ENCODE peak calls at places on chromosome 3, in four cellular contexts. One of them, this sample, is unnamed.

GRCh38 chr3:53342353-53342752 is 5.0 kb downstream of the DCP1A start:
- DNase-seq in WERI-Rb-1: no peak
- DNase-seq in stimulated activated CD8-positive, alpha-beta memory T cell treated with anti-CD3 and anti-CD28 coated beads, Interleukin-7, amount 100 ng/mL, for 24 hours: no peak
- DNase-seq in activated T-cell treated with anti-CD3 and anti-CD28 coated beads, Interleukin-2, amount 50 U/mL, for 48 hours: no peak
- DNase-seq in this sample: no peak

GRCh38 chr3:144499346-144499745 is 527.7 kb downstream of the DIPK2A start:
- DNase-seq in WERI-Rb-1: no peak
- DNase-seq in stimulated activated CD8-positive, alpha-beta memory T cell treated with anti-CD3 and anti-CD28 coated beads, Interleukin-7, amount 100 ng/mL, for 24 hours: no peak
- DNase-seq in activated T-cell treated with anti-CD3 and anti-CD28 coated beads, Interleukin-2, amount 50 U/mL, for 48 hours: no peak
- DNase-seq in this sample: no peak

GRCh38 chr3:160756907-160757623 is 1.0 kb downstream of the PPM1L start:
- DNase-seq in WERI-Rb-1: no peak
- DNase-seq in stimulated activated CD8-positive, alpha-beta memory T cell treated with anti-CD3 and anti-CD28 coated beads, Interleukin-7, amount 100 ng/mL, for 24 hours: no peak
- DNase-seq in activated T-cell treated with anti-CD3 and anti-CD28 coated beads, Interleukin-2, amount 50 U/mL, for 48 hours: peak
- DNase-seq in this sample: no peak

GRCh38 chr3:23728651-23729117 is 77.1 kb upstream of the UBE2E1 start:
- DNase-seq in WERI-Rb-1: peak
- DNase-seq in stimulated activated CD8-positive, alpha-beta memory T cell treated with anti-CD3 and anti-CD28 coated beads, Interleukin-7, amount 100 ng/mL, for 24 hours: no peak
- DNase-seq in activated T-cell treated with anti-CD3 and anti-CD28 coated beads, Interleukin-2, amount 50 U/mL, for 48 hours: no peak
- DNase-seq in this sample: no peak

GRCh38 chr3:189531271-189531670 is 99.9 kb upstream of the TP63 start:
- DNase-seq in WERI-Rb-1: no peak
- DNase-seq in stimulated activated CD8-positive, alpha-beta memory T cell treated with anti-CD3 and anti-CD28 coated beads, Interleukin-7, amount 100 ng/mL, for 24 hours: no peak
- DNase-seq in activated T-cell treated with anti-CD3 and anti-CD28 coated beads, Interleukin-2, amount 50 U/mL, for 48 hours: no peak
- DNase-seq in this sample: no peak

GRCh38 chr3:13785853-13786455 is 93.9 kb downstream of the WNT7A start:
- DNase-seq in WERI-Rb-1: no peak
- DNase-seq in stimulated activated CD8-positive, alpha-beta memory T cell treated with anti-CD3 and anti-CD28 coated beads, Interleukin-7, amount 100 ng/mL, for 24 hours: no peak
- DNase-seq in activated T-cell treated with anti-CD3 and anti-CD28 coated beads, Interleukin-2, amount 50 U/mL, for 48 hours: no peak
- DNase-seq in this sample: no peak

GRCh38 chr3:11539218-11539617 is 104.5 kb downstream of the VGLL4 start:
- DNase-seq in WERI-Rb-1: peak
- DNase-seq in stimulated activated CD8-positive, alpha-beta memory T cell treated with anti-CD3 and anti-CD28 coated beads, Interleukin-7, amount 100 ng/mL, for 24 hours: no peak
- DNase-seq in activated T-cell treated with anti-CD3 and anti-CD28 coated beads, Interleukin-2, amount 50 U/mL, for 48 hours: no peak
- DNase-seq in this sample: no peak

GRCh38 chr3:127728417-127728816 is 55.7 kb downstream of the ABTB1 start:
- DNase-seq in WERI-Rb-1: no peak
- DNase-seq in stimulated activated CD8-positive, alpha-beta memory T cell treated with anti-CD3 and anti-CD28 coated beads, Interleukin-7, amount 100 ng/mL, for 24 hours: no peak
- DNase-seq in activated T-cell treated with anti-CD3 and anti-CD28 coated beads, Interleukin-2, amount 50 U/mL, for 48 hours: no peak
- DNase-seq in this sample: no peak

GRCh38 chr3:141680620-141681389 is 57.3 kb upstream of the RNF7 start:
- DNase-seq in WERI-Rb-1: no peak
- DNase-seq in stimulated activated CD8-positive, alpha-beta memory T cell treated with anti-CD3 and anti-CD28 coated beads, Interleukin-7, amount 100 ng/mL, for 24 hours: no peak
- DNase-seq in activated T-cell treated with anti-CD3 and anti-CD28 coated beads, Interleukin-2, amount 50 U/mL, for 48 hours: no peak
- DNase-seq in this sample: no peak

GRCh38 chr3:32487781-32488526 is 14.7 kb downstream of the CMTM6 start:
- DNase-seq in WERI-Rb-1: no peak
- DNase-seq in stimulated activated CD8-positive, alpha-beta memory T cell treated with anti-CD3 and anti-CD28 coated beads, Interleukin-7, amount 100 ng/mL, for 24 hours: no peak
- DNase-seq in activated T-cell treated with anti-CD3 and anti-CD28 coated beads, Interleukin-2, amount 50 U/mL, for 48 hours: no peak
- DNase-seq in this sample: no peak

GRCh38 chr3:9536212-9536611 is 17.4 kb downstream of the LHFPL4 start:
- DNase-seq in WERI-Rb-1: no peak
- DNase-seq in stimulated activated CD8-positive, alpha-beta memory T cell treated with anti-CD3 and anti-CD28 coated beads, Interleukin-7, amount 100 ng/mL, for 24 hours: no peak
- DNase-seq in activated T-cell treated with anti-CD3 and anti-CD28 coated beads, Interleukin-2, amount 50 U/mL, for 48 hours: no peak
- DNase-seq in this sample: no peak

GRCh38 chr3:53457068-53457467 is 37.3 kb upstream of the CACNA1D start:
- DNase-seq in WERI-Rb-1: no peak
- DNase-seq in stimulated activated CD8-positive, alpha-beta memory T cell treated with anti-CD3 and anti-CD28 coated beads, Interleukin-7, amount 100 ng/mL, for 24 hours: no peak
- DNase-seq in activated T-cell treated with anti-CD3 and anti-CD28 coated beads, Interleukin-2, amount 50 U/mL, for 48 hours: no peak
- DNase-seq in this sample: no peak

GRCh38 chr3:152071924-152072323 is 196.8 kb upstream of the MBNL1 start:
- DNase-seq in WERI-Rb-1: no peak
- DNase-seq in stimulated activated CD8-positive, alpha-beta memory T cell treated with anti-CD3 and anti-CD28 coated beads, Interleukin-7, amount 100 ng/mL, for 24 hours: no peak
- DNase-seq in activated T-cell treated with anti-CD3 and anti-CD28 coated beads, Interleukin-2, amount 50 U/mL, for 48 hours: no peak
- DNase-seq in this sample: peak

GRCh38 chr3:188914556-188914955 is 257.2 kb upstream of the TPRG1 start:
- DNase-seq in WERI-Rb-1: no peak
- DNase-seq in stimulated activated CD8-positive, alpha-beta memory T cell treated with anti-CD3 and anti-CD28 coated beads, Interleukin-7, amount 100 ng/mL, for 24 hours: no peak
- DNase-seq in activated T-cell treated with anti-CD3 and anti-CD28 coated beads, Interleukin-2, amount 50 U/mL, for 48 hours: no peak
- DNase-seq in this sample: no peak

GRCh38 chr3:73107215-73107614 is 45.8 kb downstream of the EBLN2 start:
- DNase-seq in WERI-Rb-1: no peak
- DNase-seq in stimulated activated CD8-positive, alpha-beta memory T cell treated with anti-CD3 and anti-CD28 coated beads, Interleukin-7, amount 100 ng/mL, for 24 hours: no peak
- DNase-seq in activated T-cell treated with anti-CD3 and anti-CD28 coated beads, Interleukin-2, amount 50 U/mL, for 48 hours: no peak
- DNase-seq in this sample: no peak

GRCh38 chr3:56616479-56617006 is 59.6 kb downstream of the CCDC66 start:
- DNase-seq in WERI-Rb-1: no peak
- DNase-seq in stimulated activated CD8-positive, alpha-beta memory T cell treated with anti-CD3 and anti-CD28 coated beads, Interleukin-7, amount 100 ng/mL, for 24 hours: no peak
- DNase-seq in activated T-cell treated with anti-CD3 and anti-CD28 coated beads, Interleukin-2, amount 50 U/mL, for 48 hours: no peak
- DNase-seq in this sample: no peak

GRCh38 chr3:144821583-144821982 is 850.0 kb downstream of the DIPK2A start:
- DNase-seq in WERI-Rb-1: no peak
- DNase-seq in stimulated activated CD8-positive, alpha-beta memory T cell treated with anti-CD3 and anti-CD28 coated beads, Interleukin-7, amount 100 ng/mL, for 24 hours: no peak
- DNase-seq in activated T-cell treated with anti-CD3 and anti-CD28 coated beads, Interleukin-2, amount 50 U/mL, for 48 hours: no peak
- DNase-seq in this sample: no peak

This sample was measured in germinal center.